ENCODE peak calls at places on chromosome 21, in ten cellular contexts. D, W, J, L, K, I, G, S, E and V are unnamed samples.

GRCh38 chr21:23247334-23247733 is 2249.1 kb downstream of the NCAM2 start:
- DNase-seq in D (no peak), W (no peak), J (no peak), L (no peak), K (no peak), I (no peak), G (no peak), S (no peak), E (no peak), V (no peak)

GRCh38 chr21:18545908-18546307 is 142.3 kb upstream of the TMPRSS15 start:
- DNase-seq in D (no peak), W (no peak), J (no peak), L (no peak), K (no peak), I (no peak), G (no peak), S (no peak), E (no peak), V (no peak)

GRCh38 chr21:17802568-17802967 is 16.6 kb downstream of the C21orf91 start:
- DNase-seq in D (no peak), W (no peak), J (no peak), L (no peak), K (no peak), I (no peak), G (no peak), S (no peak), E (no peak), V (no peak)

GRCh38 chr21:15224346-15225086 is 159.7 kb upstream of the NRIP1 start:
- DNase-seq in D (no peak), W (no peak), J (no peak), L (no peak), K (no peak), I (no peak), G (no peak), S (no peak), E (no peak), V (no peak)

GRCh38 chr21:33478858-33479678 is 706 bp downstream of the TMEM50B start:
- DNase-seq in D (peak), W (peak), J (no peak), L (no peak), K (no peak), I (peak), G (peak), S (no peak), E (peak), V (peak)

GRCh38 chr21:44005593-44005992 is 6.5 kb upstream of the TRAPPC10 start:
- DNase-seq in D (no peak), W (no peak), J (no peak), L (no peak), K (no peak), I (no peak), G (peak), S (no peak), E (no peak), V (no peak)

GRCh38 chr21:46004168-46004861 is 22.7 kb downstream of the COL6A1 start:
- DNase-seq in D (no peak), W (no peak), J (peak), L (no peak), K (no peak), I (no peak), G (peak), S (no peak), E (no peak), V (peak)

GRCh38 chr21:44517175-44517899 is 22.7 kb downstream of the KRTAP10-1 start:
- DNase-seq in D (peak), W (no peak), J (no peak), L (peak), K (no peak), I (no peak), G (no peak), S (no peak), E (peak), V (peak)

GRCh38 chr21:26965091-26965566 is 1.8 kb downstream of the ADAMTS5 start:
- DNase-seq in D (no peak), W (no peak), J (no peak), L (no peak), K (no peak), I (peak), G (no peak), S (no peak), E (no peak), V (no peak)

GRCh38 chr21:44006017-44006624 is 6.0 kb upstream of the TRAPPC10 start:
- DNase-seq in D (no peak), W (no peak), J (peak), L (no peak), K (no peak), I (peak), G (peak), S (no peak), E (no peak), V (no peak)

GRCh38 chr21:21029159-21029558 is 30.9 kb downstream of the NCAM2 start:
- DNase-seq in D (no peak), W (no peak), J (no peak), L (no peak), K (no peak), I (no peak), G (no peak), S (no peak), E (no peak), V (no peak)

GRCh38 chr21:17911628-17912027 is 92.5 kb upstream of the C21orf91 start:
- DNase-seq in D (no peak), W (no peak), J (no peak), L (no peak), K (no peak), I (no peak), G (no peak), S (no peak), E (no peak), V (no peak)

GRCh38 chr21:28632718-28633408 is 359.8 kb downstream of the LTN1 start:
- DNase-seq in D (no peak), W (no peak), J (no peak), L (no peak), K (no peak), I (no peak), G (no peak), S (no peak), E (no peak), V (no peak)

GRCh38 chr21:44757731-44758130 is 43.9 kb downstream of the UBE2G2 start:
- DNase-seq in D (no peak), W (no peak), J (no peak), L (no peak), K (no peak), I (peak), G (no peak), S (no peak), E (no peak), V (no peak)

GRCh38 chr21:27647921-27648320 is 681.0 kb upstream of the ADAMTS5 start:
- DNase-seq in D (no peak), W (no peak), J (no peak), L (no peak), K (no peak), I (no peak), G (no peak), S (no peak), E (no peak), V (no peak)

GRCh38 chr21:16194851-16195251 is 465.1 kb downstream of the USP25 start:
- DNase-seq in D (no peak), W (no peak), J (no peak), L (no peak), K (no peak), I (no peak), G (no peak), S (no peak), E (no peak), V (no peak)

GRCh38 chr21:44012474-44013379 is 618 bp downstream of the TRAPPC10 start:
- DNase-seq in D (peak), W (peak), J (peak), L (peak), K (no peak), I (peak), G (peak), S (no peak), E (peak), V (peak)

GRCh38 chr21:45235488-45235887 is 52.2 kb downstream of the POFUT2 start:
- DNase-seq in D (no peak), W (no peak), J (no peak), L (no peak), K (no peak), I (no peak), G (no peak), S (no peak), E (no peak), V (no peak)

GRCh38 chr21:30101967-30102366 is 64.6 kb downstream of the CLDN17 start:
- DNase-seq in D (no peak), W (no peak), J (no peak), L (no peak), K (no peak), I (no peak), G (no peak), S (no peak), E (no peak), V (no peak)

GRCh38 chr21:34221331-34222030 is 142.3 kb upstream of the KCNE2 start:
- DNase-seq in D (no peak), W (no peak), J (no peak), L (no peak), K (no peak), I (no peak), G (no peak), S (no peak), E (no peak), V (no peak)

GRCh38 chr21:8989883-8990325 is 1531.5 kb upstream of the TPTE start:
- DNase-seq in D (peak), W (no peak), J (no peak), L (no peak), K (no peak), I (no peak), G (no peak), S (no peak), E (no peak), V (no peak)

DNA sequence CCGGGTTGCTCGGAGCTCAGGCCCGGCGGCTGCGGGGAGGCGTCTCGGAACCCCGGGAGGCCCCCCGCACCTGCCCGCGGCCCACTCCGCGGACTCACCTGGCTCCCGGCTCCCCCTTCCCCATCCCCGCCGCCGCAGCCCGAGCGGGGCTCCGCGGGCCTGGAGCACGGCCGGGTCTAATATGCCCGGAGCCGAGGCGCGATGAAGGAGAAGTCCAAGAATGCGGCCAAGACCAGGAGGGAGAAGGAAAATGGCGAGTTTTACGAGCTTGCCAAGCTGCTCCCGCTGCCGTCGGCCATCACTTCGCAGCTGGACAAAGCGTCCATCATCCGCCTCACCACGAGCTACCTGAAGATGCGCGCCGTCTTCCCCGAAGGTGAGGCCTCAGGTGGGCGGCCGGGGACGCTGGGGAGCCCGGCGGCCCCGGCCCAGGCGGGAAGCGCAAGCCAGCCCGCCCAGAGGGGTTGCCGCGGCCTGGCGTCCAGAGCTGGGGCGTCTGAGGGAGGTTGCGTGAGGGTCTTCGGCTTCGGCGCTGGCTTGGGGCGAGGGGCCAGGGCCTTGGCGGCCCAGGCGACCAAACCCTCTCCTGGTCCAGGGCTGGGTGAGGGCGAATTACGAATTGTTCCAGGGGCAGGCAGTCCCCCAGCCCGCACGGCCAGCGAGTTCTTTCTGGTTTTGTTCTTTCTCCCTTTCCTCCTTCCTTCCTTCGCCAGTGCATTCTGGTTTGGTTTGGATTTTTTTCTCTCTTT is 805 bp downstream of the SIM2 start:
- DNase-seq in D (no peak), W (no peak), J (no peak), L (no peak), K (no peak), I (no peak), G (no peak), S (no peak), E (peak), V (no peak)
- H3K4me3 ChIP-seq in D (no peak), W (no peak), J (peak), L (no peak), K (peak), I (peak), G (peak), S (no peak), E (no peak), V (peak)

GRCh38 chr21:42151148-42152074 is 67.5 kb upstream of the ABCG1 start:
- DNase-seq in D (no peak), W (no peak), J (peak), L (no peak), K (no peak), I (peak), G (no peak), S (no peak), E (no peak), V (no peak)

GRCh38 chr21:42150458-42151085 is 68.4 kb upstream of the ABCG1 start:
- DNase-seq in D (no peak), W (no peak), J (no peak), L (no peak), K (no peak), I (peak), G (no peak), S (no peak), E (no peak), V (no peak)

GRCh38 chr21:42148584-42148983 is 70.4 kb upstream of the ABCG1 start:
- DNase-seq in D (no peak), W (no peak), J (peak), L (no peak), K (no peak), I (peak), G (no peak), S (no peak), E (no peak), V (no peak)

GRCh38 chr21:42148097-42148496 is 70.8 kb upstream of the ABCG1 start:
- DNase-seq in D (no peak), W (no peak), J (peak), L (no peak), K (no peak), I (no peak), G (no peak), S (no peak), E (no peak), V (no peak)

GRCh38 chr21:42149656-42150457 is 69.1 kb upstream of the ABCG1 start:
- DNase-seq in D (no peak), W (no peak), J (peak), L (no peak), K (no peak), I (peak), G (no peak), S (no peak), E (peak), V (no peak)
- TF ChIP-seq EP300 in D (no peak), W (no peak), J (no peak), L (no peak), K (no peak), I (no peak), G (no peak), S (no peak), E (no peak), V (no peak)

GRCh38 chr21:25929859-25930520 is 195.2 kb downstream of the GABPA start:
- DNase-seq in D (no peak), W (no peak), J (no peak), L (no peak), K (no peak), I (no peak), G (no peak), S (no peak), E (no peak), V (no peak)

GRCh38 chr21:25925064-25925463 is 190.3 kb downstream of the GABPA start:
- DNase-seq in D (no peak), W (no peak), J (no peak), L (no peak), K (no peak), I (no peak), G (no peak), S (no peak), E (no peak), V (no peak)

GRCh38 chr21:25927195-25927880 is 192.6 kb downstream of the GABPA start:
- DNase-seq in D (no peak), W (no peak), J (no peak), L (no peak), K (no peak), I (no peak), G (no peak), S (no peak), E (no peak), V (no peak)

GRCh38 chr21:25931791-25932190 is 197.0 kb downstream of the GABPA start:
- DNase-seq in D (no peak), W (no peak), J (no peak), L (no peak), K (no peak), I (no peak), G (no peak), S (no peak), E (no peak), V (no peak)

DNA sequence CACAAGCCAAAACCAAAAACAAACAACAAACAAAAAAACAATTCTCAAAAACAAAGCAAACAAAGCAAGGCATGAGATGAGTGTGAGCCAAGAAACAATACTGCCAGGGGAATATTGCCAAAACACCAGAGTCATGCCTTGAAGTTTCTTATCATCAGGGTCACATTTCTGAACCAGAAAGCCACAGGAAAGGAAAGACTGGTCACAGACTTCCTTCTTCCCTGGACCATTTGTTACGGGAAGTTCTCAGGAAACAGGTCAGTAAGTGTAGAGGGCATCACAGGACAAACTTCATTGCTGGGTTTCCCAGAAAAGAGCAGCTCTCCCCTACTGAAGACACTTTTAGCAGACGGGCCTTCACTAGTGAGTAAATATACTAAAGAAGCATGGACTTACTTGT is 191.2 kb downstream of the GABPA start:
- DNase-seq in D (no peak), W (no peak), J (no peak), L (no peak), K (no peak), I (no peak), G (no peak), S (no peak), E (no peak), V (peak)
- TF ChIP-seq POLR2AphosphoS5 in D (no peak), W (peak), J (peak), L (no peak), K (peak), I (no peak), G (peak), S (no peak), E (no peak), V (peak)

GRCh38 chr21:31991356-31992331 is 118.8 kb downstream of the HUNK start:
- DNase-seq in D (no peak), W (no peak), J (no peak), L (no peak), K (no peak), I (no peak), G (no peak), S (no peak), E (peak), V (no peak)
- H3K4me3 ChIP-seq in D (no peak), W (no peak), J (no peak), L (no peak), K (no peak), I (no peak), G (no peak), S (no peak), E (no peak), V (no peak)

GRCh38 chr21:39078322-39079065 is 104.8 kb downstream of the PSMG1 start:
- DNase-seq in D (no peak), W (no peak), J (no peak), L (no peak), K (no peak), I (no peak), G (no peak), S (no peak), E (no peak), V (no peak)

GRCh38 chr21:39082656-39083376 is 100.4 kb downstream of the PSMG1 start:
- DNase-seq in D (peak), W (peak), J (no peak), L (no peak), K (no peak), I (no peak), G (no peak), S (no peak), E (no peak), V (peak)

GRCh38 chr21:39080366-39080765 is 102.9 kb downstream of the PSMG1 start:
- DNase-seq in D (no peak), W (no peak), J (no peak), L (no peak), K (no peak), I (no peak), G (peak), S (no peak), E (no peak), V (no peak)

GRCh38 chr21:39077816-39078215 is 105.4 kb downstream of the PSMG1 start:
- DNase-seq in D (no peak), W (no peak), J (no peak), L (no peak), K (no peak), I (no peak), G (no peak), S (no peak), E (no peak), V (no peak)

DNA sequence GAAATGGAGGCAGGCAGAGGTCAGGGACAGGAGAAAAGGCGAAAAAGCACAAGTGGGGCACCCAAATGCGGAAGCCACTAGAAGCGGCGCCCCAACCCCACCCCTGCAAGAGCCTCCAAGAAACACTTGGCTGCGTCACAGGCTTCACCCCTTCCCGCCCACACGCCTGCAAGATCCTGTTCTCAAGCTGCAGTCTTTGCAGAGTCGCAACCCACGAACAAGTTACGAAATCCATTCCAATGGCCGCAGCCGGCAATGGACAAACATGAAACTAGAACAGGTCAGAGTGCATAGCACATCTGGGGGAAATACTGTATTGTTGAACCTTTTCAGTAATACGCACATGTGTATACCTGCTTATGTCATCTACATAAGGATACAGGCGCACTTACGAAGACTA is 103.6 kb downstream of the PSMG1 start:
- DNase-seq in D (no peak), W (peak), J (peak), L (no peak), K (no peak), I (peak), G (peak), S (no peak), E (no peak), V (peak)
- TF ChIP-seq EP300 in D (no peak), W (no peak), J (no peak), L (no peak), K (no peak), I (no peak), G (peak), S (no peak), E (no peak), V (no peak)